ENCODE peak calls at places on chromosomes 16 and 17, in five cellular contexts. One of them, this sample, is unnamed.

GRCh38 chr16:53530046-53530445 is 27.0 kb upstream of the AKTIP start:
- DNase-seq in IMR-90: no peak
- DNase-seq in small intestine: no peak
- DNase-seq in body of pancreas: no peak
- DNase-seq in pancreas: no peak
- DNase-seq in this sample: no peak

GRCh38 chr17:78357177-78357586 is 2.7 kb downstream of the SOCS3 start:
- DNase-seq in small intestine: no peak
- DNase-seq in pancreas: no peak
- DNase-seq in body of pancreas: peak; percentile 55
- DNase-seq in IMR-90: peak; percentile 80
- DNase-seq in this sample: no peak

GRCh38 chr17:1621273-1621954 is 7.2 kb downstream of the SLC43A2 start:
- DNase-seq in IMR-90: no peak
- DNase-seq in body of pancreas: no peak
- DNase-seq in pancreas: no peak
- DNase-seq in small intestine: no peak
- DNase-seq in this sample: no peak

GRCh38 chr17:41784207-41784744 is 2.2 kb downstream of the JUP start:
- DNase-seq in IMR-90: peak; percentile 71
- DNase-seq in small intestine: peak; percentile 37
- DNase-seq in pancreas: peak; percentile 54
- DNase-seq in body of pancreas: peak; percentile 71
- DNase-seq in this sample: no peak

GRCh38 chr16:57060323-57061083 is 31.9 kb upstream of the CPNE2 start:
- DNase-seq in pancreas: no peak
- DNase-seq in body of pancreas: no peak
- DNase-seq in small intestine: no peak
- DNase-seq in IMR-90: no peak
- DNase-seq in this sample: no peak

GRCh38 chr16:63749256-63749655 is 1372.6 kb downstream of the CDH11 start:
- DNase-seq in pancreas: no peak
- DNase-seq in IMR-90: no peak
- DNase-seq in body of pancreas: no peak
- DNase-seq in small intestine: no peak
- DNase-seq in this sample: no peak

GRCh38 chr17:79707441-79707850 is 23.3 kb upstream of the ENPP7 start:
- DNase-seq in IMR-90: no peak
- DNase-seq in pancreas: no peak
- DNase-seq in body of pancreas: no peak
- DNase-seq in small intestine: no peak
- DNase-seq in this sample: no peak

GRCh38 chr16:12651765-12652531 is 151.7 kb downstream of the CPPED1 start:
- DNase-seq in pancreas: no peak
- DNase-seq in IMR-90: no peak
- DNase-seq in body of pancreas: no peak
- DNase-seq in small intestine: peak; percentile 11
- DNase-seq in this sample: no peak

GRCh38 chr16:84460406-84461028 is 43.9 kb downstream of the MEAK7 start:
- DNase-seq in pancreas: no peak
- DNase-seq in small intestine: no peak
- DNase-seq in body of pancreas: no peak
- DNase-seq in IMR-90: no peak
- DNase-seq in this sample: no peak

GRCh38 chr17:9470171-9470570 is 105.4 kb downstream of the STX8 start:
- DNase-seq in body of pancreas: no peak
- DNase-seq in small intestine: peak; percentile 46
- DNase-seq in IMR-90: no peak
- DNase-seq in pancreas: no peak
- DNase-seq in this sample: no peak

GRCh38 chr17:11276486-11276885 is 35.5 kb downstream of the SHISA6 start:
- DNase-seq in body of pancreas: no peak
- DNase-seq in pancreas: no peak
- DNase-seq in small intestine: no peak
- DNase-seq in IMR-90: no peak
- DNase-seq in this sample: no peak

GRCh38 chr17:37744961-37745800 is at the start of gene HNF1B:
- DNase-seq in IMR-90: no peak
- DNase-seq in small intestine: peak; percentile 87
- DNase-seq in pancreas: peak; percentile 78
- DNase-seq in body of pancreas: peak; percentile 84
- DNase-seq in this sample: no peak

GRCh38 chr17:65191805-65192740 is 54.9 kb downstream of the RGS9 start:
- DNase-seq in body of pancreas: no peak
- DNase-seq in IMR-90: peak; percentile 78
- DNase-seq in pancreas: no peak
- DNase-seq in small intestine: no peak
- DNase-seq in this sample: no peak

GRCh38 chr17:50118828-50119218 is 11.1 kb downstream of the SAMD14 start:
- DNase-seq in pancreas: no peak
- DNase-seq in body of pancreas: no peak
- DNase-seq in small intestine: no peak
- DNase-seq in IMR-90: no peak
- DNase-seq in this sample: no peak

GRCh38 chr16:22671301-22672076 is 142.5 kb upstream of the HS3ST2 start:
- DNase-seq in pancreas: no peak
- DNase-seq in body of pancreas: no peak
- DNase-seq in small intestine: no peak
- DNase-seq in IMR-90: peak; percentile 18
- DNase-seq in this sample: no peak

GRCh38 chr17:72237223-72237622 is 116.4 kb downstream of the SOX9 start:
- DNase-seq in IMR-90: no peak
- DNase-seq in pancreas: no peak
- DNase-seq in body of pancreas: no peak
- DNase-seq in small intestine: no peak
- DNase-seq in this sample: no peak

GRCh38 chr17:78127888-78128615 is 503 bp downstream of the TMC6 start:
- DNase-seq in IMR-90: no peak
- DNase-seq in small intestine: peak; percentile 52
- DNase-seq in body of pancreas: peak; percentile 43
- DNase-seq in pancreas: no peak
- DNase-seq in this sample: no peak

GRCh38 chr17:80855968-80856862 is 135.4 kb upstream of the CHMP6 start:
- DNase-seq in body of pancreas: peak; percentile 59
- DNase-seq in small intestine: peak; percentile 17
- DNase-seq in pancreas: no peak
- DNase-seq in IMR-90: peak; percentile 100
- DNase-seq in this sample: peak; percentile 70

GRCh38 chr17:60154616-60155426 is 5.0 kb downstream of the CA4 start:
- DNase-seq in pancreas: peak; percentile 4
- DNase-seq in body of pancreas: peak; percentile 34
- DNase-seq in IMR-90: peak; percentile 68
- DNase-seq in small intestine: no peak
- DNase-seq in this sample: no peak

GRCh38 chr17:7408341-7408740 is 696 bp downstream of the NLGN2 start:
- DNase-seq in small intestine: peak; percentile 12
- DNase-seq in pancreas: no peak
- DNase-seq in body of pancreas: no peak
- DNase-seq in IMR-90: no peak
- DNase-seq in this sample: no peak

DNA sequence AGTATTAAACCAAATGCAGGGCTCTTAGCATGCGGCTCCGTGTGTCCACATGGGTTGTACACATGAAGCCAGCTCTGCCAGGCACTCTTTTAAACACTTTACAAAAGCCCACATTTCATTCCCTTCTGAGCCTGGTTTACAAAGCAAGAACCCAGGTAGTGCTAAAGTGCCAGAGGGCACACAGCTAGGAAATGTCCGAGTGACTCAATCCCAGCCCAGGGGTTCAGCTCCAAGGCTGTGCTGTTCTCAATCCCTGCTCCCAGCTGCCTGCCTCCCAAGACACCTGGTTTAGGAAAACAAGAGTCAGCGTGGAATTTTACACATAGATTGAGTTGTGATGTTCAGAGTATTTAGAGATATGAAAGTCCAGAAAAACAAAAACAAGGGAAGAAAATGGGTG is 13.3 kb upstream of the DCAF7 start:
- DNase-seq in small intestine: no peak
- DNase-seq in pancreas: no peak
- DNase-seq in IMR-90: no peak
- DNase-seq in body of pancreas: no peak
- DNase-seq in this sample: no peak
- H3K27me3 ChIP-seq in small intestine: peaks cover 6% of the 10 kb centered on the region
- H3K27me3 ChIP-seq in pancreas: no peaks in the 10 kb centered on the region
- H3K27me3 ChIP-seq in IMR-90: peaks cover 62% of the 10 kb centered on the region
- H3K27me3 ChIP-seq in body of pancreas: peaks cover 10% of the 10 kb centered on the region
- H3K27me3 ChIP-seq in this sample: peaks cover 5% of the 10 kb centered on the region

GRCh38 chr17:52213451-52213850 is 54.9 kb upstream of the CA10 start:
- DNase-seq in body of pancreas: no peak
- DNase-seq in IMR-90: no peak
- DNase-seq in small intestine: no peak
- DNase-seq in pancreas: no peak
- DNase-seq in this sample: no peak
- H3K4me1 ChIP-seq in body of pancreas: no peaks in the 10 kb centered on the region
- H3K4me1 ChIP-seq in IMR-90: no peaks in the 10 kb centered on the region
- H3K4me1 ChIP-seq in small intestine: no peaks in the 10 kb centered on the region
- H3K4me1 ChIP-seq in pancreas: peaks cover 4% of the 10 kb centered on the region
- H3K4me1 ChIP-seq in this sample: no peaks in the 10 kb centered on the region

GRCh38 chr16:2761472-2761871 is 9.0 kb downstream of the SRRM2 start:
- DNase-seq in pancreas: no peak
- DNase-seq in body of pancreas: no peak
- DNase-seq in small intestine: no peak
- DNase-seq in IMR-90: no peak
- DNase-seq in this sample: no peak
- H3K9me3 ChIP-seq in pancreas: no peaks in the 10 kb centered on the region
- H3K9me3 ChIP-seq in body of pancreas: no peaks in the 10 kb centered on the region
- H3K9me3 ChIP-seq in small intestine: no peaks in the 10 kb centered on the region
- H3K9me3 ChIP-seq in IMR-90: no peaks in the 10 kb centered on the region
- H3K9me3 ChIP-seq in this sample: no peaks in the 10 kb centered on the region

DNA sequence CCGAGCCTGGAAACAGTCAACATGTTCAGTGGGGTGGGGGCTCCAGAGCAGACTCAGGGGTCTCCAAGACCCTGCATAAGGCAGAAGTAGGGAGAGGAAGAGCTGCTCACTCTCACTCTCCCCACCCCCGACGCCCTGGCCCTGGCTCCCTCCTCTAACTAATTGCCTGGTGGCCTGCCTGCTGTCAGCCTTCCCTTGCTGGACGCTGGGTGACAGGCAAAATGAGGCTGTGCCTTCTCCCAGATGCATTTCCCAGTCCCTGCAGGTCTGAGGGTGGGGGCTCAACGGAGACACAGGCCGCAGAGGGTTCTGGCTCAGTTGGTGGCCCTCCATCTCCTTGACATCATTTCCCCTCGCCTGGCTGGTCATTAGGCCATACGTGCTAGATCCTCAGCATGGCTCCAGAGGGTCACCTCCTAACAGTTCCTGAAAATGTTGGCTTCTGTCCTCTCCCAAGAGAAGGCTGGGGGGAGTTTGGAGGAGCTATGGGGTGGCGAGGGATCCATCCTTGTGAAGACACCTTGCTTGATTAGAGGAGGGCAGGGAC is 1.4 kb downstream of the FMNL1 start:
- DNase-seq in body of pancreas: no peak
- DNase-seq in small intestine: no peak
- DNase-seq in pancreas: no peak
- DNase-seq in IMR-90: no peak
- DNase-seq in this sample: no peak
- H3K27me3 ChIP-seq in body of pancreas: peaks cover 5% of the 10 kb centered on the region
- H3K27me3 ChIP-seq in small intestine: peaks cover 2% of the 10 kb centered on the region
- H3K27me3 ChIP-seq in pancreas: no peaks in the 10 kb centered on the region
- H3K27me3 ChIP-seq in IMR-90: peaks cover 15% of the 10 kb centered on the region
- H3K27me3 ChIP-seq in this sample: peaks cover 5% of the 10 kb centered on the region

DNA sequence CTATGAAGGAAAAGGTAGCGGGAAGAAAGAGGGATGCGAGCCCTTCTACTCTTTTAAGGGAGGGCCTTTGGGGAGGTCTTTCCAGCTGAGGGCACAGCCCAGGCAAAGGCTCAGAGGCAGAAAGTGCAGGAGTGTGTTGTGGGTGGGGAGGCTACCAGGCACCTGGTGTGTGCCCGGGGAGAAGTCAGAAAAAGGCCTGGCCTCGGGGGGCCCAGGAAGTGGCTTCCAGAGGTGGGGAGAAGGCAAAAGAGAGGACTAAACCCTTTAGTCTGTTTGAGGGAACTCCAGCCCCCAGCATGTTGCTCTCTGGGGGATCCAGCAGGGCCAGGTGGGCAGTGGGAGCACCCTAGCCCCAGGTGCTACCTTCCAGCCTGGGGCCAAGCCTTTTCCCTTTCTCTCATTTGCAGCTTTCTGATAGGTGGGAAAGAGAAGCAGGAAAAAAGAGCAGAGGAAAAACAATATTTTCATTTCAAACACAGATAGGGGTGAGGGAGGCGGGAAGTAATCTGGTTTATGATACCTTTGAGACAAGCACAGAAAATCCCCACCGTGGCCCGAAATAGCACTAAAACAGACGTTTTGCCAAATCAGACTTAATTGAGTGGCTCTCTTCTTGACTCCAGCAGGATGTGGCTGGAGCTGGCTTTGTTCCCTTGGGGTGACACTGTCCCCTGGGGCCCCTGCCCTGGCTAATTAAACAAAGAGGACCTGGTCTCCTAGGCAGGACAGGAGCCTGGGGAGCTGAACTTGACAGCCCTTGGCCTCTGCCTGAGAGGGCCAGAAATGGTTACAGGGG is 10.4 kb downstream of the RAI1 start:
- DNase-seq in pancreas: no peak
- DNase-seq in body of pancreas: peak; percentile 41
- DNase-seq in small intestine: no peak
- DNase-seq in IMR-90: no peak
- DNase-seq in this sample: no peak
- H3K4me1 ChIP-seq in pancreas: peaks cover 28% of the 10 kb centered on the region
- H3K4me1 ChIP-seq in body of pancreas: peaks cover 75% of the 10 kb centered on the region
- H3K4me1 ChIP-seq in small intestine: peaks cover 10% of the 10 kb centered on the region
- H3K4me1 ChIP-seq in IMR-90: peaks cover 51% of the 10 kb centered on the region
- H3K4me1 ChIP-seq in this sample: peaks cover 6% of the 10 kb centered on the region

GRCh38 chr17:73393381-73393780 is 81.6 kb upstream of the CDC42EP4 start:
- DNase-seq in small intestine: no peak
- DNase-seq in body of pancreas: peak; percentile 16
- DNase-seq in IMR-90: no peak
- DNase-seq in pancreas: peak; percentile 42
- DNase-seq in this sample: no peak
- H3K9me3 ChIP-seq in small intestine: no peaks in the 10 kb centered on the region
- H3K9me3 ChIP-seq in body of pancreas: no peaks in the 10 kb centered on the region
- H3K9me3 ChIP-seq in IMR-90: no peaks in the 10 kb centered on the region
- H3K9me3 ChIP-seq in pancreas: no peaks in the 10 kb centered on the region
- H3K9me3 ChIP-seq in this sample: no peaks in the 10 kb centered on the region

GRCh38 chr17:5678171-5678570 is 93.9 kb upstream of the NLRP1 start:
- DNase-seq in small intestine: no peak
- DNase-seq in IMR-90: no peak
- DNase-seq in pancreas: no peak
- DNase-seq in body of pancreas: no peak
- DNase-seq in this sample: no peak
- H3K27me3 ChIP-seq in small intestine: peaks cover 6% of the 10 kb centered on the region
- H3K27me3 ChIP-seq in IMR-90: no peaks in the 10 kb centered on the region
- H3K27me3 ChIP-seq in pancreas: no peaks in the 10 kb centered on the region
- H3K27me3 ChIP-seq in body of pancreas: no peaks in the 10 kb centered on the region
- H3K27me3 ChIP-seq in this sample: no peaks in the 10 kb centered on the region

GRCh38 chr16:24978370-24978914 is 36.7 kb downstream of the ARHGAP17 start:
- DNase-seq in small intestine: no peak
- DNase-seq in IMR-90: no peak
- DNase-seq in pancreas: no peak
- DNase-seq in body of pancreas: no peak
- DNase-seq in this sample: peak; percentile 39
- H3K4me1 ChIP-seq in small intestine: peaks cover 2% of the 10 kb centered on the region
- H3K4me1 ChIP-seq in IMR-90: peaks cover 29% of the 10 kb centered on the region
- H3K4me1 ChIP-seq in pancreas: no peaks in the 10 kb centered on the region
- H3K4me1 ChIP-seq in body of pancreas: no peaks in the 10 kb centered on the region
- H3K4me1 ChIP-seq in this sample: peaks cover 39% of the 10 kb centered on the region

DNA sequence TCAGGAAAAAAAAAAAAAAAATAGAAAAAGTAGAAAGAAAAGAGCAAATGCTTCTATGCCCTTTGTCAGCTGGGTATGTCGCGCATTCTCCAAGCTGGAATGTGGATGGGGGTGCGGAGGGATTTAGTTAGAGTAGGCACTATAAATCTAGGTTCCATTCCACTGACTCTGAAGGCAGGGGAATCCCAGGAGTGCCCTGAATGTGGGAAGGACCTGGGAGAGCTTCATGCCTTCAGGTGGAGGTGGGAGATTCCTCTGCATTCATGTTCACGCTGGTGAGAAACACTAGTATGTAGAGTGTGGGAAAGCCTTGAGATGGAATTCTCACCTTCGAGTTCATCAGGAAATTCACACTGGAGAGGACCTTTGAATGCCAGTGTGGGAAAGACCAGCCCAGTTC is 12.4 kb downstream of the ZNF232 start:
- DNase-seq in small intestine: no peak
- DNase-seq in pancreas: no peak
- DNase-seq in body of pancreas: no peak
- DNase-seq in IMR-90: no peak
- DNase-seq in this sample: no peak
- H3K9me3 ChIP-seq in small intestine: peaks cover 6% of the 10 kb centered on the region
- H3K9me3 ChIP-seq in pancreas: no peaks in the 10 kb centered on the region
- H3K9me3 ChIP-seq in body of pancreas: peaks cover 15% of the 10 kb centered on the region
- H3K9me3 ChIP-seq in IMR-90: peaks cover 66% of the 10 kb centered on the region
- H3K9me3 ChIP-seq in this sample: peaks cover 39% of the 10 kb centered on the region